ENCODE peak calls at places on chromosomes 12 and 14, in ten cellular contexts. One of them, this sample, is unnamed. For H3K36me3, the result is how much of the 10 kb centered on the place peaks cover.

GRCh38 chr12:122878780-122879612 is 16.9 kb downstream of the VPS37B start:
- DNase-seq in body of pancreas: no peak
- DNase-seq in heart right ventricle: no peak
- DNase-seq in CD8-positive, alpha-beta T cell: no peak
- DNase-seq in psoas muscle: no peak
- DNase-seq in cardiac muscle cell: no peak
- DNase-seq in IMR-90: no peak
- DNase-seq in mucosa of descending colon: no peak
- DNase-seq in effector memory CD4-positive, alpha-beta T cell: no peak
- DNase-seq in neuronal stem cell: no peak
- DNase-seq in this sample: no peak

GRCh38 chr12:91404362-91404899 is 221.8 kb upstream of the DCN start:
- DNase-seq in body of pancreas: no peak
- DNase-seq in heart right ventricle: no peak
- DNase-seq in CD8-positive, alpha-beta T cell: no peak
- DNase-seq in psoas muscle: no peak
- DNase-seq in cardiac muscle cell: no peak
- DNase-seq in IMR-90: no peak
- DNase-seq in mucosa of descending colon: no peak
- DNase-seq in effector memory CD4-positive, alpha-beta T cell: no peak
- DNase-seq in neuronal stem cell: no peak
- DNase-seq in this sample: no peak

GRCh38 chr14:34461334-34462131 is 507 bp downstream of the SPTSSA start:
- DNase-seq in body of pancreas: peak
- DNase-seq in heart right ventricle: peak
- DNase-seq in CD8-positive, alpha-beta T cell: no peak
- DNase-seq in psoas muscle: peak
- DNase-seq in cardiac muscle cell: peak
- DNase-seq in IMR-90: peak
- DNase-seq in mucosa of descending colon: peak
- DNase-seq in effector memory CD4-positive, alpha-beta T cell: no peak
- DNase-seq in neuronal stem cell: peak
- DNase-seq in this sample: peak

GRCh38 chr14:67187826-67188225 is 1.4 kb upstream of the GARIN2 start:
- DNase-seq in body of pancreas: no peak
- DNase-seq in heart right ventricle: no peak
- DNase-seq in CD8-positive, alpha-beta T cell: no peak
- DNase-seq in psoas muscle: no peak
- DNase-seq in cardiac muscle cell: no peak
- DNase-seq in IMR-90: peak
- DNase-seq in mucosa of descending colon: no peak
- DNase-seq in effector memory CD4-positive, alpha-beta T cell: no peak
- DNase-seq in neuronal stem cell: no peak
- DNase-seq in this sample: peak

GRCh38 chr14:78710963-78711362 is 540.8 kb downstream of the NRXN3 start:
- DNase-seq in body of pancreas: no peak
- DNase-seq in heart right ventricle: no peak
- DNase-seq in CD8-positive, alpha-beta T cell: no peak
- DNase-seq in psoas muscle: no peak
- DNase-seq in cardiac muscle cell: no peak
- DNase-seq in IMR-90: no peak
- DNase-seq in mucosa of descending colon: no peak
- DNase-seq in effector memory CD4-positive, alpha-beta T cell: no peak
- DNase-seq in neuronal stem cell: no peak
- DNase-seq in this sample: no peak

GRCh38 chr12:46676396-46676795 is 149.4 kb downstream of the SLC38A4 start:
- DNase-seq in body of pancreas: no peak
- DNase-seq in heart right ventricle: no peak
- DNase-seq in CD8-positive, alpha-beta T cell: no peak
- DNase-seq in psoas muscle: no peak
- DNase-seq in cardiac muscle cell: no peak
- DNase-seq in IMR-90: no peak
- DNase-seq in mucosa of descending colon: no peak
- DNase-seq in effector memory CD4-positive, alpha-beta T cell: no peak
- DNase-seq in neuronal stem cell: no peak
- DNase-seq in this sample: peak

GRCh38 chr14:87108726-87109125 is 884.3 kb downstream of the GALC start:
- DNase-seq in body of pancreas: no peak
- DNase-seq in heart right ventricle: no peak
- DNase-seq in CD8-positive, alpha-beta T cell: no peak
- DNase-seq in psoas muscle: no peak
- DNase-seq in cardiac muscle cell: no peak
- DNase-seq in IMR-90: peak
- DNase-seq in mucosa of descending colon: no peak
- DNase-seq in effector memory CD4-positive, alpha-beta T cell: no peak
- DNase-seq in neuronal stem cell: no peak
- DNase-seq in this sample: no peak

GRCh38 chr12:75684678-75685620 is 173.5 kb upstream of the KRR1 start:
- DNase-seq in body of pancreas: no peak
- DNase-seq in heart right ventricle: no peak
- DNase-seq in CD8-positive, alpha-beta T cell: no peak
- DNase-seq in psoas muscle: no peak
- DNase-seq in cardiac muscle cell: no peak
- DNase-seq in IMR-90: peak
- DNase-seq in mucosa of descending colon: no peak
- DNase-seq in effector memory CD4-positive, alpha-beta T cell: no peak
- DNase-seq in neuronal stem cell: no peak
- DNase-seq in this sample: no peak

GRCh38 chr14:29454026-29454693 is 473.5 kb downstream of the PRKD1 start:
- DNase-seq in body of pancreas: no peak
- DNase-seq in heart right ventricle: no peak
- DNase-seq in CD8-positive, alpha-beta T cell: no peak
- DNase-seq in psoas muscle: no peak
- DNase-seq in cardiac muscle cell: no peak
- DNase-seq in IMR-90: peak
- DNase-seq in mucosa of descending colon: no peak
- DNase-seq in effector memory CD4-positive, alpha-beta T cell: no peak
- DNase-seq in neuronal stem cell: peak
- DNase-seq in this sample: no peak

GRCh38 chr12:103705927-103706326 is 118.9 kb downstream of the STAB2 start:
- DNase-seq in body of pancreas: no peak
- DNase-seq in heart right ventricle: no peak
- DNase-seq in CD8-positive, alpha-beta T cell: no peak
- DNase-seq in psoas muscle: no peak
- DNase-seq in cardiac muscle cell: no peak
- DNase-seq in IMR-90: no peak
- DNase-seq in mucosa of descending colon: no peak
- DNase-seq in effector memory CD4-positive, alpha-beta T cell: no peak
- DNase-seq in neuronal stem cell: no peak
- DNase-seq in this sample: peak

DNA sequence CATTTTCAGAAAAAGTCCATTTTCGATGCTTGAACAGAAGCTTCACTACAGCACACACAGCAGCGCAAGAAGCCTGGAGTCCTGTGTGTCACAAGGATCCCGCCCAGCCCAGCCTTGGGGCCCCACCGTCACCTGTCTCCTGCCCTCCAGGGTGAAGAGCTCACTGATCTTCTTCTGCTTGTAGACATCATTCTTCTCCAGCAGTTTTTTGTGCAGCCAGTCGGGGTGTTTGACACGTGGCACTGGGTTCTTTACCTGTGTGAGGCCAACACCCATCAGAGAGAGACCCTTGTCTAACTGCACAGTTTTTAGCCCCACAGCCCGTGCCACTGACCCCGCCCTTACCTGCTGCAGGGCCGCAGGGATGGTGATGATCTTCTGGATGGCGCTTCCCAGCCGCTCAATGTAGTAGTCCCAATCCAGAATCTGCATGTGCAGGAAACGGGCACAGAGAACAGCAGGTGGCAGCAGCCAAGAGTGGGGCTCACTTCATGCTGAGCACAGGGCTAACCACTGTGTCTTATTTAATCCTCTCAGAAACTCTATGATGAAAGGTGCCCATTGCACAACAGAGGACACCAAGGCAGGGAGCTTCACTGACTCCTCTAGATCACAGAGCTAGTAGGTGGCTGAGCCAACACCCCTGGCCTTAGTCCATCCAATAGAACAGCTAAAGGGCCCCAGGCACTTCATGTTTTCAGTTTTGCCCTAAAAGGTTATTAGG is 30.0 kb downstream of the POLE start:
- DNase-seq in body of pancreas: no peak
- DNase-seq in heart right ventricle: no peak
- DNase-seq in CD8-positive, alpha-beta T cell: no peak
- DNase-seq in psoas muscle: no peak
- DNase-seq in cardiac muscle cell: no peak
- DNase-seq in IMR-90: no peak
- DNase-seq in mucosa of descending colon: no peak
- DNase-seq in effector memory CD4-positive, alpha-beta T cell: no peak
- DNase-seq in neuronal stem cell: no peak
- DNase-seq in this sample: no peak
- H3K36me3 ChIP-seq in body of pancreas: under half
- H3K36me3 ChIP-seq in heart right ventricle: half or more
- H3K36me3 ChIP-seq in CD8-positive, alpha-beta T cell: under half
- H3K36me3 ChIP-seq in psoas muscle: half or more
- H3K36me3 ChIP-seq in cardiac muscle cell: under half
- H3K36me3 ChIP-seq in IMR-90: under half
- H3K36me3 ChIP-seq in mucosa of descending colon: under half
- H3K36me3 ChIP-seq in effector memory CD4-positive, alpha-beta T cell: half or more
- H3K36me3 ChIP-seq in neuronal stem cell: half or more
- H3K36me3 ChIP-seq in this sample: half or more

GRCh38 chr12:110449799-110450497 is at the start of gene ARPC3:
- DNase-seq in body of pancreas: peak
- DNase-seq in heart right ventricle: peak
- DNase-seq in CD8-positive, alpha-beta T cell: peak
- DNase-seq in psoas muscle: peak
- DNase-seq in cardiac muscle cell: peak
- DNase-seq in IMR-90: peak
- DNase-seq in mucosa of descending colon: peak
- DNase-seq in effector memory CD4-positive, alpha-beta T cell: peak
- DNase-seq in neuronal stem cell: peak
- DNase-seq in this sample: peak
- H3K36me3 ChIP-seq in body of pancreas: under half
- H3K36me3 ChIP-seq in heart right ventricle: half or more
- H3K36me3 ChIP-seq in CD8-positive, alpha-beta T cell: under half
- H3K36me3 ChIP-seq in psoas muscle: under half
- H3K36me3 ChIP-seq in cardiac muscle cell: under half
- H3K36me3 ChIP-seq in IMR-90: under half
- H3K36me3 ChIP-seq in mucosa of descending colon: under half
- H3K36me3 ChIP-seq in effector memory CD4-positive, alpha-beta T cell: under half
- H3K36me3 ChIP-seq in neuronal stem cell: under half
- H3K36me3 ChIP-seq in this sample: under half

GRCh38 chr12:11719678-11720099 is 70.2 kb downstream of the ETV6 start:
- DNase-seq in body of pancreas: no peak
- DNase-seq in heart right ventricle: peak
- DNase-seq in CD8-positive, alpha-beta T cell: no peak
- DNase-seq in psoas muscle: peak
- DNase-seq in cardiac muscle cell: no peak
- DNase-seq in IMR-90: peak
- DNase-seq in mucosa of descending colon: peak
- DNase-seq in effector memory CD4-positive, alpha-beta T cell: no peak
- DNase-seq in neuronal stem cell: no peak
- DNase-seq in this sample: peak
- H3K36me3 ChIP-seq in body of pancreas: under half
- H3K36me3 ChIP-seq in heart right ventricle: under half
- H3K36me3 ChIP-seq in CD8-positive, alpha-beta T cell: under half
- H3K36me3 ChIP-seq in psoas muscle: under half
- H3K36me3 ChIP-seq in cardiac muscle cell: under half
- H3K36me3 ChIP-seq in IMR-90: under half
- H3K36me3 ChIP-seq in mucosa of descending colon: under half
- H3K36me3 ChIP-seq in effector memory CD4-positive, alpha-beta T cell: under half
- H3K36me3 ChIP-seq in neuronal stem cell: under half
- H3K36me3 ChIP-seq in this sample: under half

DNA sequence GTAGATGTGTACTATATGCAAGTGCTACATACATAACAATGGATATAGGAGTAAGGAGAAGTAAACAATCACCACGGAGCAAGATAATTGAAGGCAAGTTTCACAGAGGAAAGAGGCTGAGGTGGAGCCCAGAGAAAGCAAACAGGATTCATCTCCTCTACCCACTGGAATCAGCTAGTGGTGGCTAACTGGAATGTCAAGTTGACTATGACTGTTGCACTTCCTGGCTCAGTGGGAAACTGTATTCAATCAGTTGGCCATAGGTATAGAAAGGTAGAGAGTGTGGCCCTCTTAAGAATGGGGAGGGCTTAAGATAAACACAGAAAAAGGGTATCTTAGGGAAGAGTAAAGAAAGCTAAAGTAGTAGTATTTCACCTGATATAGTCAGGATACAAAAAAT is 62.4 kb downstream of the MAP4K5 start:
- DNase-seq in body of pancreas: no peak
- DNase-seq in heart right ventricle: no peak
- DNase-seq in CD8-positive, alpha-beta T cell: no peak
- DNase-seq in psoas muscle: no peak
- DNase-seq in cardiac muscle cell: no peak
- DNase-seq in IMR-90: no peak
- DNase-seq in mucosa of descending colon: no peak
- DNase-seq in effector memory CD4-positive, alpha-beta T cell: no peak
- DNase-seq in neuronal stem cell: no peak
- DNase-seq in this sample: peak
- H3K36me3 ChIP-seq in body of pancreas: under half
- H3K36me3 ChIP-seq in heart right ventricle: half or more
- H3K36me3 ChIP-seq in CD8-positive, alpha-beta T cell: under half
- H3K36me3 ChIP-seq in psoas muscle: half or more
- H3K36me3 ChIP-seq in cardiac muscle cell: under half
- H3K36me3 ChIP-seq in IMR-90: half or more
- H3K36me3 ChIP-seq in mucosa of descending colon: under half
- H3K36me3 ChIP-seq in effector memory CD4-positive, alpha-beta T cell: under half
- H3K36me3 ChIP-seq in neuronal stem cell: under half
- H3K36me3 ChIP-seq in this sample: half or more

DNA sequence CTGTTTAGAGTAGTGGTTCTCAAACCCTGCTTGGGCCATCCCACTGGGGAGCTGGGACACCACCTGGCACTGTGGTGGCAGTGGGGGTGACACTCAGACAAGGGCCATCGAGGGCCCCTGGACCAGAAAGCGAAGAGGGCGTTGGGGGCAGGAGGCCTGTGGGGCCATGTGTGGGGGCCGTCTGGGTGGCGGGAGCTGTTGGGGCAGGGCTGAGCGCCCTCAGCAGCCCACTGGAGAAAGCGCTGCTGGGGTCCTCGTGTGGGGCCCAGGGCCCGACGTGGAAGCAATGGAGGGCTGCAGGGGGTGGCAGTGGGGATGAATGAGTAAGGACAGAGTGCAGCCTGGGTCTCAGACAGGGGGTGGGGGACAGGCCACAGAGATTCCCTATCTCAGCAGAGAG is 5.9 kb upstream of the ADSS1 start:
- DNase-seq in body of pancreas: no peak
- DNase-seq in heart right ventricle: no peak
- DNase-seq in CD8-positive, alpha-beta T cell: no peak
- DNase-seq in psoas muscle: no peak
- DNase-seq in cardiac muscle cell: no peak
- DNase-seq in IMR-90: no peak
- DNase-seq in mucosa of descending colon: no peak
- DNase-seq in effector memory CD4-positive, alpha-beta T cell: no peak
- DNase-seq in neuronal stem cell: no peak
- DNase-seq in this sample: no peak
- H3K36me3 ChIP-seq in body of pancreas: under half
- H3K36me3 ChIP-seq in heart right ventricle: half or more
- H3K36me3 ChIP-seq in CD8-positive, alpha-beta T cell: under half
- H3K36me3 ChIP-seq in psoas muscle: under half
- H3K36me3 ChIP-seq in cardiac muscle cell: under half
- H3K36me3 ChIP-seq in IMR-90: half or more
- H3K36me3 ChIP-seq in mucosa of descending colon: under half
- H3K36me3 ChIP-seq in effector memory CD4-positive, alpha-beta T cell: under half
- H3K36me3 ChIP-seq in neuronal stem cell: under half
- H3K36me3 ChIP-seq in this sample: under half

DNA sequence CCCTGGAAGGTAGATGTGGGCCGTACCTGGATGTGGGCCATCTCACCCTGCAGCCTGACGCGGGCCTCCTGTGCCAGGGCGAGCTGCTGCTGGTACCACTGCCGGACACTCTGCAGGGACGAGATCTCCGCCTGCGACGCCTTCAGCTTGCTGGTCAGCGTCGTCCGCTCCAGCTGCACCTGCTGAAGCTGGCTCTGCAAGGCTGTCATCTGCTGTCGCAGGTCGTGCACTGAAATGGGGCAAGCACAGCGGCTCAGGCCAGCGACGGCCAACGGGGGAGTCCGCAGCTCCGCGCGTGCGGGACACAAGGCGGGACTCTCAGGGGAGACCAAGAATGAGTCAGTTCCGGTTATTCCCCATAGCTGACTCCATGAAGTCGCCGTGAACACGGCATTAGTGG is 26.9 kb downstream of the GOLGA3 start:
- DNase-seq in body of pancreas: no peak
- DNase-seq in heart right ventricle: no peak
- DNase-seq in CD8-positive, alpha-beta T cell: no peak
- DNase-seq in psoas muscle: no peak
- DNase-seq in cardiac muscle cell: no peak
- DNase-seq in IMR-90: no peak
- DNase-seq in mucosa of descending colon: no peak
- DNase-seq in effector memory CD4-positive, alpha-beta T cell: no peak
- DNase-seq in neuronal stem cell: no peak
- DNase-seq in this sample: no peak
- H3K36me3 ChIP-seq in body of pancreas: under half
- H3K36me3 ChIP-seq in heart right ventricle: half or more
- H3K36me3 ChIP-seq in CD8-positive, alpha-beta T cell: half or more
- H3K36me3 ChIP-seq in psoas muscle: half or more
- H3K36me3 ChIP-seq in cardiac muscle cell: half or more
- H3K36me3 ChIP-seq in IMR-90: half or more
- H3K36me3 ChIP-seq in mucosa of descending colon: under half
- H3K36me3 ChIP-seq in effector memory CD4-positive, alpha-beta T cell: half or more
- H3K36me3 ChIP-seq in neuronal stem cell: half or more
- H3K36me3 ChIP-seq in this sample: half or more